ENCODE peak calls at places on chromosomes 5 and 9, in ten cellular contexts. X is uterus, F is HCT116, P is IMR-90, D is A549, E is spleen, Q is body of pancreas, C is breast epithelium, R is heart left ventricle, H is esophagus squamous epithelium. G is an unnamed sample. For H3K9me3, the result is how much of the 10 kb centered on the place peaks cover.

GRCh38 chr5:93575466-93575865 is 5.6 kb downstream of the NR2F1-AS1 start:
- DNase-seq in R (no peak), Q (no peak), H (no peak), C (no peak), D (no peak), X (no peak), E (no peak), P (no peak), F (no peak), G (no peak)

GRCh38 chr9:87676976-87677775 is 48.7 kb upstream of the CTSL start:
- DNase-seq in Q (no peak), F (no peak), E (no peak), C (no peak), D (no peak), H (no peak), X (no peak), R (no peak), P (peak), G (peak)

GRCh38 chr5:151283120-151283825 is 20.3 kb downstream of the SLC36A3 start:
- DNase-seq in Q (no peak), E (no peak), P (no peak), D (no peak), C (no peak), R (no peak), F (no peak), H (no peak), X (no peak), G (no peak)

GRCh38 chr5:5461012-5461411 is 38.5 kb downstream of the ICE1 start:
- DNase-seq in E (no peak), D (no peak), H (no peak), X (no peak), C (no peak), F (no peak), Q (no peak), P (no peak), R (no peak), G (no peak)

GRCh38 chr5:54469655-54470054 is 14.2 kb downstream of the HSPB3 start:
- DNase-seq in C (no peak), R (no peak), E (no peak), F (no peak), H (no peak), D (no peak), P (peak), X (no peak), Q (no peak), G (no peak)

GRCh38 chr5:5298068-5298633 is 124.3 kb upstream of the ICE1 start:
- DNase-seq in F (no peak), C (no peak), P (no peak), X (no peak), D (no peak), E (no peak), R (no peak), Q (no peak), H (no peak), G (no peak)

GRCh38 chr9:135244271-135244691 is 156.8 kb downstream of the OLFM1 start:
- DNase-seq in C (no peak), E (peak), D (no peak), Q (peak), P (no peak), H (no peak), X (no peak), R (no peak), F (no peak), G (no peak)

GRCh38 chr5:68711311-68712200 is 382.3 kb upstream of the SLC30A5 start:
- DNase-seq in C (no peak), R (no peak), H (no peak), Q (no peak), P (no peak), F (no peak), D (no peak), E (no peak), X (no peak), G (no peak)

GRCh38 chr9:105967798-105968197 is 273.5 kb downstream of the TMEM38B start:
- DNase-seq in D (no peak), Q (no peak), H (no peak), C (no peak), E (no peak), P (no peak), R (no peak), X (no peak), F (no peak), G (no peak)

GRCh38 chr5:76615759-76616158 is 7.4 kb downstream of the F2RL2 start:
- DNase-seq in F (no peak), R (no peak), H (no peak), E (no peak), D (no peak), C (no peak), X (no peak), P (peak), Q (no peak), G (no peak)

GRCh38 chr9:23821400-23822181 is 4.4 kb downstream of the ELAVL2 start:
- DNase-seq in F (no peak), Q (peak), C (no peak), P (no peak), R (no peak), H (no peak), D (no peak), X (no peak), E (no peak), G (peak)

GRCh38 chr5:125058185-125058826 is 311.9 kb upstream of the ZNF608 start:
- DNase-seq in E (no peak), C (no peak), X (no peak), F (no peak), P (peak), D (no peak), H (no peak), R (no peak), Q (no peak), G (peak)

GRCh38 chr5:158287643-158288228 is 428.8 kb upstream of the CLINT1 start:
- DNase-seq in X (peak), Q (no peak), C (no peak), D (peak), H (no peak), F (no peak), E (no peak), P (peak), R (no peak), G (peak)

GRCh38 chr5:168974081-168974480 is 326.9 kb downstream of the SLIT3 start:
- DNase-seq in X (no peak), P (no peak), D (peak), Q (no peak), E (no peak), C (no peak), H (no peak), F (no peak), R (no peak), G (no peak)

GRCh38 chr9:124882221-124882620 is 20.3 kb downstream of the ARPC5L start:
- DNase-seq in E (peak), P (no peak), F (no peak), Q (no peak), R (no peak), C (no peak), X (no peak), H (no peak), D (no peak), G (no peak)

GRCh38 chr5:178308541-178309092 is 76.0 kb upstream of the PHYKPL start:
- DNase-seq in H (no peak), Q (peak), X (no peak), F (no peak), R (no peak), C (no peak), D (no peak), P (no peak), E (peak), G (no peak)

GRCh38 chr5:178310130-178310865 is 77.7 kb upstream of the PHYKPL start:
- DNase-seq in X (no peak), Q (no peak), E (peak), P (no peak), F (no peak), D (no peak), H (no peak), C (no peak), R (no peak), G (no peak)

GRCh38 chr5:178307266-178308045 is 74.9 kb upstream of the PHYKPL start:
- DNase-seq in X (no peak), P (no peak), C (no peak), R (no peak), H (no peak), E (peak), D (no peak), Q (peak), F (no peak), G (no peak)

GRCh38 chr5:178306430-178307225 is 74.0 kb upstream of the PHYKPL start:
- DNase-seq in P (no peak), Q (peak), F (no peak), C (no peak), R (no peak), H (no peak), E (peak), D (no peak), X (no peak), G (no peak)

GRCh38 chr5:178309271-178310008 is 76.8 kb upstream of the PHYKPL start:
- DNase-seq in X (no peak), E (peak), D (peak), Q (no peak), F (no peak), H (no peak), P (no peak), C (no peak), R (no peak), G (no peak)
- H3K9me3 ChIP-seq in X (under half), E (under half), D (under half), Q (under half), F (under half), H (under half), P (under half), C (under half), R (under half), G (under half)

GRCh38 chr9:110049699-110050450 is 158.1 kb downstream of the C9orf152 start:
- DNase-seq in E (peak), C (no peak), F (no peak), R (peak), X (peak), Q (no peak), H (no peak), P (no peak), D (no peak), G (no peak)

GRCh38 chr9:110047955-110048472 is 159.9 kb downstream of the C9orf152 start:
- DNase-seq in P (no peak), R (no peak), D (no peak), F (no peak), H (no peak), Q (no peak), X (no peak), C (no peak), E (peak), G (peak)

GRCh38 chr9:110048976-110049698 is 158.8 kb downstream of the C9orf152 start:
- DNase-seq in D (no peak), C (no peak), P (no peak), E (peak), H (no peak), F (no peak), Q (no peak), R (no peak), X (peak), G (no peak)

GRCh38 chr9:110048473-110048975 is 159.4 kb downstream of the C9orf152 start:
- DNase-seq in P (peak), Q (peak), R (peak), D (peak), H (peak), X (peak), F (peak), C (peak), E (peak), G (peak)

DNA sequence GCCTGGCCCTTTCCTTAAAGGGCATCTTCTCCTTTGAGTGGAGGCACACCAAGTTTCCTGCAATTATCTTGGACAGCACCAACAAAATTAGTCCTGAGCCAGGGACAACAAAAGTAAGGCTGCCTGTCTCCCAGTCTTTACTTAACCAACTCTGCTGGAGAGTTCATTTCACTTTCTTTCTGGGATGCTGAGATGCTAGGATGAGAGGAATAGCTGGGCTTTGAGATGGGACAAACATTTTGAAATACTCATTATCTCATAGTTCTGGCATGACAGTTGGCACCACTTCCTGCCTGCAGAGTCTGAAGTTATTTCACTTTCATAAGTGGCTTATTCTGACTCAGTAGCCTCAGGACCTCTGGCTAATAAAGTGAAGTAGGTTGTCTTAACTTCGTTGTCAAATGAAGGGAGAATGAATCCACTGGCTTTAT is 157.0 kb downstream of the C9orf152 start:
- DNase-seq in X (peak), C (peak), E (no peak), F (peak), R (no peak), P (peak), D (peak), H (no peak), Q (no peak), G (peak)
- H3K4me3 ChIP-seq in X (no peak), C (no peak), E (peak), F (peak), R (peak), P (peak), D (no peak), H (peak), Q (no peak), G (peak)

GRCh38 chr9:113545068-113545467 is 81.5 kb downstream of the RGS3 start:
- DNase-seq in H (no peak), R (no peak), X (no peak), D (no peak), E (peak), C (no peak), P (no peak), F (no peak), Q (no peak), G (peak)

GRCh38 chr9:113544001-113544340 is 80.4 kb downstream of the RGS3 start:
- DNase-seq in E (no peak), H (no peak), F (no peak), X (no peak), R (no peak), D (no peak), P (no peak), C (no peak), Q (no peak), G (no peak)

GRCh38 chr9:113546566-113546965 is 83.0 kb downstream of the RGS3 start:
- DNase-seq in H (no peak), R (no peak), X (no peak), P (no peak), D (no peak), E (no peak), C (no peak), Q (no peak), F (no peak), G (peak)

GRCh38 chr9:113547501-113547900 is 84.0 kb downstream of the RGS3 start:
- DNase-seq in Q (no peak), H (no peak), F (no peak), C (no peak), X (no peak), R (no peak), E (no peak), P (no peak), D (no peak), G (no peak)

GRCh38 chr9:113548221-113549041 is 84.9 kb downstream of the RGS3 start:
- DNase-seq in H (no peak), P (no peak), D (no peak), R (peak), C (peak), X (no peak), Q (peak), F (no peak), E (peak), G (peak)
- TF ChIP-seq POLR2A in H (no peak), P (no peak), D (no peak), R (no peak), C (no peak), X (no peak), Q (no peak), F (no peak), E (no peak), G (no peak)

DNA sequence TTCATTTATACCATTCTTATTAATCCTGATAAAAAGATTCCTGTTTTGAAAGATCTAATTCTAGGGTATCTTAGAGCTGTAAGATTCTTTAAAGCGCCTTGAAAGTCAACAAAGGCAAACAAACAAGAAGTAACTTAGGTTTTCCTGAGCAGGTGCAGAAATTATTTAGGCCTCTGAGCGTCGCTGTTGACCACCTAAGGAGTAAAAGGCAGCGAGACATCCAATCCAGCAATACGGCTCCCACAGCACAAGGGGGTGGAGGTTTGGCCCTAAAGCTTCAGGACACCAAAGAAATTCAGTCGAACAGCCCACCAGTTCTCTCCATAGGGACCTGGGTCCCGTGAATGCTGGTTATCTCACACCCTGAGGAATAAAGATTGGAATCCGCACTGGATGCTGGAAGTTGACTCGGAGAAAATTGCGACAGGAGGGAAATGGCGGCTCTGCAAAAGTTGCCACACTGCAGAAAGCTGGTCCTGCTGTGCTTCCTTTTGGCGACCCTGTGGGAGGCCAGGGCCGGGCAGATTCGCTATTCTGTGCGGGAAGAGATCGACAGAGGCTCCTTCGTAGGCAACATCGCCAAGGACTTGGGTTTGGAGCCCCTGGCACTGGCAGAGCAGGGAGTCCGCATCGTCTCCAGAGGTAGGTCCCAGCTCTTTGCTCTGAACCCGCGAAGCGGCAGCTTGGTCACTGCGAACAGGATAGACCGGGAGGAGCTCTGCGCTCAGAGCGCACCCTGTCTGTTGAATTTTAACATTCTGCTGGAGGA is at the start of gene PCDHGA2:
- DNase-seq in D (peak), H (no peak), E (no peak), F (no peak), C (no peak), P (peak), X (no peak), Q (peak), R (no peak), G (peak)
- H3K9me3 ChIP-seq in D (under half), H (half or more), E (half or more), F (under half), C (half or more), P (under half), X (under half), Q (under half), R (under half), G (under half)

GRCh38 chr9:130266236-130267098 is 907 bp downstream of the HMCN2 start:
- DNase-seq in E (peak), P (no peak), X (no peak), H (no peak), Q (no peak), F (no peak), D (no peak), R (no peak), C (no peak), G (no peak)
- H3K4me3 ChIP-seq in E (no peak), P (no peak), X (peak), H (peak), Q (no peak), F (no peak), D (peak), R (peak), C (peak), G (no peak)

DNA sequence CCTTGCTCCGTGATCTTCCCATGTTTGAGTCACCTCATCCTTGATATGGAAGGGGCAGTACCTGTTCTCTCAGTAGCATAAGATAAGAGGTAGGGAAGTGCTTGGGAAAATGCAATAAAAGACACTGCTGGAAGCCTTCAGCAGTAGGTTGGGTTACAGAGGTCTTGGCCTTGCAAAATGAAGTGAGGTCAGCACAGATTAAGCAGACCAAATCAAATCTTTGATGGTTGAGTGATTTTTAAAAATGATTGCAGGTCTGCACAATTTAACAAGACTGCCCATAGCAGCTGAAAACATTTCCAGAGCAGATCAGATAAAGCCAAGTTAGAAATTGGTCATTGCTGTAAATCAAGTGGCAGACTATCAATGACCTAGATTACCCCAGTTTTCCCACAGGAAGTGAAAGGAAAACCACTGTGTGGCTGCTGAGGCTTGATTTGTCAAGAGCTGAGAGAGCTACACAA is 32.9 kb downstream of the PALM2AKAP2 start:
- DNase-seq in E (no peak), X (no peak), Q (no peak), C (no peak), F (no peak), R (no peak), H (no peak), D (no peak), P (no peak), G (no peak)
- TF ChIP-seq POLR2A in E (no peak), X (no peak), Q (no peak), C (no peak), F (no peak), R (no peak), H (no peak), D (no peak), P (no peak), G (no peak)

GRCh38 chr9:118568704-118569103 is 800.5 kb downstream of the BRINP1 start:
- DNase-seq in C (no peak), P (no peak), X (no peak), R (no peak), F (no peak), D (no peak), H (no peak), E (no peak), Q (no peak), G (peak)
- H3K9me3 ChIP-seq in C (under half), P (under half), X (under half), R (under half), F (under half), D (under half), H (under half), E (under half), Q (under half), G (under half)

DNA sequence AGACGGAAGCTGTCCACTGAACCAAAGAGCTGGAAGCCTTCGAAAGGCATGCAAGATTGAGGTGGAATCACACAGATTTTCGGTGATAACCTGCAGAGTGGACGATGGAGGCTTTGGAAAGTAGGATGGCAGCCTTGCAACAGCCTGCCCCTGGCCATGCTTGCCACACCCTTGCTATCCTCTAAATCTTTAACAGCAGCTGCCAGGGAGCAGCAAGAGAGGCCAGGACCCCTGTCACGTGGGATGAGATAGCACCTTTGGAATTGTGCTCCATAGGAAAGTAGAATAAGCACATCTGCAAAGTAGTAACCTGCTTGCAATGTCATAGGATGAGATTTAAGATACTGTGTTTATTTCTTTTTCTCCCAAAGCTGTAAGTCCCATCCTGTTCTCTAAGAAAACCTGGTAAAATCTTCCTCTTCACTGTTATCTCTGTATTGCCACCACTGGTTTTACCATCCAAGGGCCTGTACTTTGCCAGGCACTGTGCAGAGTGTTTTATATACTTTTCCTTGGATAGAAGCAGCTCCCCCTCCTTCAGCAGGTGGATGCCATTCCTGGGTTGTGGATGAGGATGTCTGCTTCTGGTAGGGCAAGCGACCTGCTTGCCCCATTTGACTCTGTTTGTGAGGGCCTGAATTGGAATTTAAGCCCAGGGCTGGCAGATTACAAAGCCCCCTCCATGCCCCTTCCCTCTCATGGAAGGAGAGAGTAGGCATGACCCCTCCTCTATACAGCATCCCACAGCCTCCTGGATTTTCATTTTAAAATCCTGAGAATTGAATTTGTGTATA is 10.1 kb downstream of the TRIO start:
- DNase-seq in F (no peak), Q (no peak), H (no peak), C (no peak), X (no peak), E (no peak), P (no peak), R (no peak), D (peak), G (no peak)
- H3K4me3 ChIP-seq in F (no peak), Q (no peak), H (no peak), C (no peak), X (no peak), E (no peak), P (no peak), R (no peak), D (no peak), G (peak)

GRCh38 chr5:14264605-14265316 is 121.6 kb downstream of the TRIO start:
- DNase-seq in C (peak), H (peak), F (peak), E (peak), D (peak), R (peak), Q (peak), P (peak), X (peak), G (peak)
- TF ChIP-seq POLR2A in C (no peak), H (no peak), F (peak), E (no peak), D (peak), R (peak), Q (peak), P (peak), X (peak), G (peak)